ENCODE peak calls at places on chromosomes 12 and 14, in five cellular contexts. D is GM12878, M is HepG2, L is HEK293T, A is H1. C is an unnamed sample.

GRCh38 chr14:100557658-100558057 is 29.6 kb downstream of the BEGAIN start:
- DNase-seq in L (no peak), A (no peak), D (no peak), M (no peak), C (no peak)

GRCh38 chr12:75771023-75771422 is 259.6 kb upstream of the KRR1 start:
- DNase-seq in A (no peak), M (no peak), L (no peak), D (no peak), C (no peak)

GRCh38 chr12:120783197-120783596 is 57.6 kb downstream of the ACADS start:
- DNase-seq in A (no peak), D (no peak), M (peak), L (no peak), C (no peak)

GRCh38 chr12:64400041-64400440 is 4.2 kb upstream of the XPOT start:
- DNase-seq in D (no peak), M (no peak), A (no peak), L (no peak), C (no peak)

GRCh38 chr12:128459067-128459466 is 192.1 kb downstream of the TMEM132C start:
- DNase-seq in L (no peak), D (no peak), M (no peak), A (peak), C (peak)

GRCh38 chr12:55901881-55902490 is 25.7 kb downstream of the PYM1 start:
- DNase-seq in M (no peak), D (no peak), L (no peak), A (no peak), C (no peak)

GRCh38 chr12:52170827-52171226 is 21.0 kb downstream of the KRT80 start:
- DNase-seq in L (no peak), M (no peak), A (no peak), D (no peak), C (no peak)

GRCh38 chr12:70617450-70617849 is 19.8 kb downstream of the PTPRB start:
- DNase-seq in M (no peak), L (no peak), D (no peak), A (no peak), C (peak)

GRCh38 chr14:31877333-31877798 is 199.7 kb upstream of the ARHGAP5 start:
- DNase-seq in D (no peak), L (no peak), M (no peak), A (no peak), C (no peak)

GRCh38 chr12:3294481-3294911 is 196.5 kb upstream of the PRMT8 start:
- DNase-seq in D (no peak), A (no peak), M (no peak), L (no peak), C (no peak)

GRCh38 chr12:123253606-123254459 is 17.8 kb downstream of the CDK2AP1 start:
- DNase-seq in A (no peak), L (no peak), D (no peak), M (no peak), C (no peak)

GRCh38 chr14:94341654-94342333 is 18.7 kb upstream of the SERPINA6 start:
- DNase-seq in A (no peak), L (no peak), M (no peak), D (no peak), C (no peak)

GRCh38 chr14:93040443-93040842 is 75.3 kb downstream of the ITPK1 start:
- DNase-seq in D (no peak), L (no peak), M (no peak), A (no peak), C (no peak)
- TF ChIP-seq SUZ12 in D (no peak), L (no peak), M (no peak), A (no peak), C (no peak)

GRCh38 chr14:68444449-68445168 is 348.3 kb downstream of the ZFP36L1 start:
- DNase-seq in A (no peak), M (peak), L (no peak), D (no peak), C (no peak)
- TF ChIP-seq SUZ12 in A (no peak), M (no peak), L (no peak), D (no peak), C (no peak)

DNA sequence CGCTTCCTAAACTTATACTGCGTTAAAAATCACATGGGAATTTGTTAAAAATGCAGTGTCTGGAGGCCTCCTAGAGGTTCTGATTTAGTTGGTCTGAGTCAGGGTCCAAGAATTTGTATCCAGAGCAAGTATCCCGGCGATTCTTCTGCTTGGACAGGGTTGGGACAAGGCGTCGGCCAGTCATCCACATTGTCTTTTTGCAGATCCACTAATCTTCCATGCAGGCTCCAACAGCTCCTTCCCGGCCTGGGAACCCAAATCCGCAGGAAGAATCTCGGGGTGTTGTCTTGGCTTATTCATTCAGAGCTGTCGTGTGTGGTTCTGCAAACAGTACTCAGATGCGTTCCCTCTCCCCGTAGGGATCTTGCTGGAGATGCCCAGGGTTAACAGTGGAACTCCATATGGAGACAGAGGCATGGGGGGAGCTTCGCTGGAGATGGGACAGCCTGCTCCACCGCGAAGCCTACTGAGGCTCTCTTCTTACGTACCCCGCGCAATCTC is 25.3 kb downstream of the GPRC5D start:
- DNase-seq in L (no peak), A (no peak), M (no peak), D (no peak), C (no peak)
- TF ChIP-seq SUZ12 in L (no peak), A (no peak), M (no peak), D (no peak), C (no peak)

GRCh38 chr14:77660754-77661153 is 44.3 kb upstream of the SPTLC2 start:
- DNase-seq in D (no peak), L (no peak), A (no peak), M (no peak), C (no peak)

GRCh38 chr14:77654001-77654431 is 37.6 kb upstream of the SPTLC2 start:
- DNase-seq in L (no peak), M (no peak), D (no peak), A (no peak), C (no peak)

GRCh38 chr14:77657244-77657643 is 40.8 kb upstream of the SPTLC2 start:
- DNase-seq in D (no peak), L (no peak), M (no peak), A (no peak), C (no peak)

GRCh38 chr14:77663289-77663688 is 44.5 kb downstream of the ALKBH1 start:
- DNase-seq in L (no peak), A (no peak), M (no peak), D (no peak), C (no peak)

GRCh38 chr14:77659822-77660221 is 43.4 kb upstream of the SPTLC2 start:
- DNase-seq in D (no peak), L (no peak), M (no peak), A (no peak), C (no peak)
- TF ChIP-seq SUZ12 in D (no peak), L (no peak), M (no peak), A (no peak), C (no peak)

GRCh38 chr12:41893491-41893890 is 251.2 kb downstream of the GXYLT1 start:
- DNase-seq in D (no peak), M (no peak), A (no peak), L (no peak), C (no peak)
- TF ChIP-seq SUZ12 in D (no peak), M (no peak), A (no peak), L (no peak), C (no peak)

C was measured in NT2/D1.